ENCODE peak calls at places on chromosomes 7 and 10, in eight cellular contexts. S, B, U, P, H, G, Z and Y are unnamed samples.

GRCh38 chr10:92173996-92174395 is 116.9 kb downstream of the CPEB3 start:
- DNase-seq in S (no peak), B (no peak), U (no peak), P (no peak), H (no peak), G (no peak), Z (no peak), Y (no peak)

GRCh38 chr10:129659881-129660280 is 192.8 kb downstream of the MGMT start:
- DNase-seq in S (no peak), B (peak; percentile 16), U (no peak), P (peak; percentile 52), H (no peak), G (no peak), Z (no peak), Y (no peak)

GRCh38 chr7:3673524-3673923 is 372.5 kb downstream of the SDK1 start:
- DNase-seq in S (no peak), B (no peak), U (peak; percentile 15), P (peak; percentile 50), H (no peak), G (peak; percentile 27), Z (peak; percentile 10), Y (no peak)

GRCh38 chr7:50849991-50850390 is 67.3 kb upstream of the GRB10 start:
- DNase-seq in S (no peak), B (no peak), U (no peak), P (no peak), H (no peak), G (no peak), Z (no peak), Y (no peak)

GRCh38 chr7:156041398-156041797 is 229.1 kb upstream of the SHH start:
- DNase-seq in S (no peak), B (no peak), U (no peak), P (no peak), H (no peak), G (no peak), Z (no peak), Y (no peak)

GRCh38 chr7:99599836-99600235 is 1.8 kb downstream of the TMEM225B start:
- DNase-seq in S (no peak), B (no peak), U (no peak), P (no peak), H (no peak), G (no peak), Z (no peak), Y (no peak)

GRCh38 chr7:47720141-47720906 is 138.4 kb upstream of the TNS3 start:
- DNase-seq in S (no peak), B (peak; percentile 71), U (no peak), P (no peak), H (peak; percentile 12), G (peak; percentile 59), Z (peak; percentile 27), Y (no peak)

GRCh38 chr10:110269641-110270318 is 34.9 kb downstream of the SMNDC1 start:
- DNase-seq in S (no peak), B (peak; percentile 7), U (no peak), P (no peak), H (peak; percentile 42), G (no peak), Z (peak; percentile 63), Y (no peak)

GRCh38 chr10:70974351-70974901 is 86.1 kb upstream of the PCBD1 start:
- DNase-seq in S (no peak), B (peak; percentile 15), U (peak; percentile 53), P (peak; percentile 31), H (no peak), G (peak; percentile 30), Z (no peak), Y (no peak)

GRCh38 chr7:140923358-140924006 is 1.2 kb downstream of the BRAF start:
- DNase-seq in S (no peak), B (peak; percentile 7), U (no peak), P (peak; percentile 34), H (no peak), G (peak; percentile 42), Z (peak; percentile 15), Y (no peak)

GRCh38 chr10:83289373-83289772 is 849.9 kb upstream of the GHITM start:
- DNase-seq in S (no peak), B (no peak), U (no peak), P (no peak), H (no peak), G (peak; percentile 7), Z (no peak), Y (no peak)

GRCh38 chr7:22400933-22401553 is 44.1 kb upstream of the RAPGEF5 start:
- DNase-seq in S (no peak), B (no peak), U (no peak), P (no peak), H (no peak), G (no peak), Z (no peak), Y (no peak)

GRCh38 chr10:14244147-14244546 is 86.6 kb downstream of the FRMD4A start:
- DNase-seq in S (no peak), B (no peak), U (no peak), P (peak; percentile 15), H (no peak), G (no peak), Z (no peak), Y (no peak)

GRCh38 chr10:31032515-31033132 is 959 bp upstream of the ZNF438 start:
- DNase-seq in S (no peak), B (no peak), U (no peak), P (no peak), H (no peak), G (no peak), Z (no peak), Y (no peak)
- TF ChIP-seq CTCF in S (no peak), B (no peak), U (no peak), P (no peak), H (no peak), G (no peak), Z (no peak), Y (no peak)

GRCh38 chr10:88399240-88399639 is 183.9 kb downstream of the RNLS start:
- DNase-seq in S (no peak), B (no peak), U (no peak), P (no peak), H (no peak), G (no peak), Z (no peak), Y (no peak)

GRCh38 chr10:88404133-88404532 is 179.0 kb downstream of the RNLS start:
- DNase-seq in S (no peak), B (no peak), U (no peak), P (no peak), H (no peak), G (no peak), Z (no peak), Y (no peak)

DNA sequence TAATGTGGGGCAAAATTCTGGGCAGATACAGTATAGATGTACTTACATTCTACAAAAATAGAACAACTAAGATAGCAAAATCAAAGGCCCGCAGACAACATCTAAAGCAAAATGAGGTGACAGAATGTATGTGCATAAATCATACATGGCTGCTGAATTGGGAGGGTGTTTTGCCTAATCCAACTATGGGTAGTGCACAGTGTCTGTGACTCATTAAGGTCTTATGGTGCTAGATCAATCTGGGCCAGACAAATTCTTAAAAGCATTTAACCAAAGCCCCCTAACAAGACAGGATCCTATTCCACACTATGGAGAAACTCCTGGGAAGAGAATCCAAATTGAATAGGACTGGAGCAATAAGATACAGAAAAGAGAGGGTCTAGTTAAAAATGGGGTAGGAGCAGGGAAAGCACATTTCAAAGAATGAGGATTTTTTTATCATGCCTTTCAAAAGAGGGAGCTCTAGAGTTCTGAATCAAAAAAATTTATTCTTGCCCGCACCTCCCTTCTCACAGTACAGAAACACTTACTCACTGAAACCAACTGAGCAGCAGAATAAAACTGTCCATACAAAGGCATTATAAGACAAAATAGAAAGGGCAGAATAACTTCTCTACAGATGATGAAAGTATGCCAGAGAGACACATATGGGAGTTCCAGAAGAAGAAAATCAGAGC is 181.3 kb downstream of the RNLS start:
- DNase-seq in S (no peak), B (peak; percentile 38), U (peak; percentile 26), P (peak; percentile 26), H (no peak), G (no peak), Z (peak; percentile 37), Y (no peak)
- TF ChIP-seq CTCF in S (peak; percentile 41), B (peak; percentile 55), U (peak; percentile 23), P (no peak), H (peak; percentile 10), G (peak; percentile 37), Z (peak; percentile 42), Y (peak; percentile 35)

GRCh38 chr10:43665054-43665453 is 16.4 kb upstream of the ZNF32 start:
- DNase-seq in S (no peak), B (peak; percentile 40), U (no peak), P (no peak), H (no peak), G (no peak), Z (no peak), Y (peak; percentile 32)
- TF ChIP-seq CTCF in S (no peak), B (no peak), U (no peak), P (no peak), H (no peak), G (no peak), Z (no peak), Y (no peak)

GRCh38 chr10:101237908-101238731 is 8.9 kb upstream of the LBX1 start:
- DNase-seq in S (no peak), B (no peak), U (no peak), P (no peak), H (no peak), G (no peak), Z (no peak), Y (no peak)

GRCh38 chr10:101236376-101237079 is 7.3 kb upstream of the LBX1 start:
- DNase-seq in S (no peak), B (no peak), U (no peak), P (no peak), H (no peak), G (no peak), Z (no peak), Y (no peak)

GRCh38 chr10:101235766-101236165 is 6.5 kb upstream of the LBX1 start:
- DNase-seq in S (no peak), B (no peak), U (no peak), P (no peak), H (no peak), G (no peak), Z (no peak), Y (no peak)

GRCh38 chr10:101237080-101237817 is 8.0 kb upstream of the LBX1 start:
- DNase-seq in S (no peak), B (no peak), U (no peak), P (no peak), H (no peak), G (no peak), Z (peak; percentile 36), Y (no peak)

DNA sequence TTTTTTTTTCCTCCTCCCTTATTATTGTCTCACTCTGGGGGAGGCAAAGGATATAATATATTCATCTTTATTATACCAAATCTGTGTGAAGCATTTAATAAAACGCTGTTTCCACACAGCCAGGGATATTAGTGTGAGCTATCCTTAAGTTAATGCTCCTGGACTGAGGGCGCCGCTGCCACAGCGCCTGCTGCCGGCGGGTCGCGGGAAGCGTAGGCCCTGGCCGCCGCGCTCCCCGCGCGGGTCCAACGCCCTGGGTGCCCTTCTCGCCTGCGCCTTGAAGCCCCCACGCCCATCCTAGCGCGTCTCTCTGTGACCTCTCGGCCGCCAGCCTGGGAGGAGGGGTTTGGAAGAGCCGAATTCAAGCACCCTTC is 9.5 kb upstream of the LBX1 start:
- DNase-seq in S (no peak), B (no peak), U (no peak), P (peak; percentile 44), H (no peak), G (no peak), Z (no peak), Y (no peak)
- TF ChIP-seq CTCF in S (no peak), B (peak; percentile 17), U (peak; percentile 55), P (peak; percentile 88), H (no peak), G (no peak), Z (peak; percentile 65), Y (peak; percentile 29)

GRCh38 chr7:98280791-98281756 is at the start of gene BRI3:
- DNase-seq in S (no peak), B (peak; percentile 89), U (peak; percentile 94), P (peak; percentile 94), H (peak; percentile 89), G (peak; percentile 100), Z (peak; percentile 89), Y (peak; percentile 74)
- TF ChIP-seq CTCF in S (peak; percentile 4), B (no peak), U (no peak), P (no peak), H (no peak), G (no peak), Z (no peak), Y (no peak)